ENCODE peak calls at places on chromosome 19, in eight cellular contexts. S is activated CD4-positive, alpha-beta T cell treated with anti-CD3 and anti-CD28 coated beads, Interleukin-2, amount 50 U/mL, for 24 hours; E is fibroblast of lung; O is OCI-LY7; J is non-pigmented ciliary epithelial cell; C is stimulated activated CD4-positive, alpha-beta T cell treated with anti-CD3 and anti-CD28 coated beads, Interleukin-15, amount 100 ng/mL, for 1 hour; A is lower leg skin; Y is ecto neural progenitor cell. D is an unnamed sample.
A peak's percentile ranks its signal among the peaks of the same experiment; 100 is the strongest.

GRCh38 chr19:1856698-1857603 is 6.4 kb downstream of the KLF16 start:
- DNase-seq in S (no peak), E (peak; percentile 74), O (peak; percentile 82), J (peak; percentile 20), C (no peak), A (peak; percentile 97), Y (peak; percentile 70), D (peak; percentile 76)

GRCh38 chr19:15532779-15533521 is 24.6 kb downstream of the CYP4F22 start:
- DNase-seq in S (peak; percentile 26), E (no peak), O (no peak), J (no peak), C (no peak), A (no peak), Y (no peak), D (no peak)

GRCh38 chr19:54560881-54561385 is 12.7 kb upstream of the LILRA2 start:
- DNase-seq in S (no peak), E (no peak), O (no peak), J (no peak), C (no peak), A (no peak), Y (no peak), D (no peak)

GRCh38 chr19:11023016-11023415 is 62.2 kb downstream of the SMARCA4 start:
- DNase-seq in S (no peak), E (no peak), O (no peak), J (no peak), C (no peak), A (no peak), Y (no peak), D (no peak)

GRCh38 chr19:55559684-55560083 is 14.3 kb upstream of the SBK3 start:
- DNase-seq in S (no peak), E (no peak), O (no peak), J (no peak), C (no peak), A (no peak), Y (no peak), D (no peak)

GRCh38 chr19:3175761-3176714 is 2.5 kb upstream of the S1PR4 start:
- DNase-seq in S (no peak), E (peak; percentile 69), O (no peak), J (no peak), C (no peak), A (no peak), Y (no peak), D (no peak)

GRCh38 chr19:2064395-2064787 is 13.3 kb upstream of the MKNK2 start:
- DNase-seq in S (no peak), E (no peak), O (no peak), J (no peak), C (no peak), A (no peak), Y (no peak), D (no peak)

GRCh38 chr19:1343026-1343425 is 40.7 kb upstream of the NDUFS7 start:
- DNase-seq in S (no peak), E (no peak), O (no peak), J (no peak), C (no peak), A (no peak), Y (no peak), D (no peak)

GRCh38 chr19:58181902-58182576 is 822 bp upstream of the ZNF274 start:
- DNase-seq in S (peak; percentile 30), E (no peak), O (peak; percentile 84), J (no peak), C (peak; percentile 26), A (no peak), Y (peak; percentile 49), D (peak; percentile 62)

GRCh38 chr19:13629687-13630357 is 123.5 kb upstream of the CACNA1A start:
- DNase-seq in S (no peak), E (peak; percentile 81), O (no peak), J (no peak), C (no peak), A (no peak), Y (no peak), D (no peak)

GRCh38 chr19:15048128-15048527 is 1.2 kb upstream of the CASP14 start:
- DNase-seq in S (no peak), E (no peak), O (no peak), J (no peak), C (no peak), A (no peak), Y (no peak), D (no peak)

GRCh38 chr19:4598712-4599111 is 39.2 kb upstream of the SEMA6B start:
- DNase-seq in S (no peak), E (no peak), O (no peak), J (no peak), C (no peak), A (no peak), Y (no peak), D (no peak)

GRCh38 chr19:11377756-11378155 is 3.3 kb downstream of the SWSAP1 start:
- DNase-seq in S (no peak), E (peak; percentile 49), O (no peak), J (no peak), C (no peak), A (no peak), Y (no peak), D (no peak)

GRCh38 chr19:1097810-1098176 is 2.6 kb upstream of the POLR2E start:
- DNase-seq in S (no peak), E (no peak), O (no peak), J (no peak), C (no peak), A (no peak), Y (no peak), D (no peak)

GRCh38 chr19:40555978-40556689 is 20.5 kb upstream of the SHKBP1 start:
- DNase-seq in S (no peak), E (no peak), O (no peak), J (no peak), C (no peak), A (no peak), Y (no peak), D (no peak)

GRCh38 chr19:1133471-1133929 is 29.7 kb downstream of the GPX4 start:
- DNase-seq in S (peak; percentile 57), E (no peak), O (peak; percentile 93), J (no peak), C (peak; percentile 61), A (peak; percentile 87), Y (no peak), D (no peak)

GRCh38 chr19:10402441-10403038 is 802 bp downstream of the CDC37 start:
- DNase-seq in S (no peak), E (peak; percentile 55), O (peak; percentile 41), J (no peak), C (no peak), A (no peak), Y (no peak), D (no peak)

GRCh38 chr19:2579678-2580280 is 103.9 kb downstream of the GADD45B start:
- DNase-seq in S (no peak), E (no peak), O (no peak), J (no peak), C (no peak), A (no peak), Y (no peak), D (no peak)

GRCh38 chr19:4077800-4078683 is 11.3 kb upstream of the ZBTB7A start:
- DNase-seq in S (no peak), E (no peak), O (peak; percentile 55), J (no peak), C (no peak), A (no peak), Y (no peak), D (no peak)

GRCh38 chr19:16167055-16167454 is 6.3 kb downstream of the CIB3 start:
- DNase-seq in S (no peak), E (no peak), O (no peak), J (no peak), C (no peak), A (no peak), Y (no peak), D (no peak)

GRCh38 chr19:18915639-18916038 is 3.5 kb downstream of the COPE start:
- DNase-seq in S (peak; percentile 23), E (peak; percentile 21), O (peak; percentile 41), J (no peak), C (no peak), A (no peak), Y (no peak), D (peak; percentile 68)

GRCh38 chr19:51809787-51810186 is 14.8 kb downstream of the FPR3 start:
- DNase-seq in S (no peak), E (no peak), O (no peak), J (no peak), C (no peak), A (peak; percentile 90), Y (no peak), D (no peak)

GRCh38 chr19:43534811-43535761 is 2.1 kb downstream of the ZNF575 start:
- DNase-seq in S (no peak), E (peak; percentile 61), O (peak; percentile 31), J (no peak), C (no peak), A (peak; percentile 89), Y (peak; percentile 82), D (peak; percentile 89)

GRCh38 chr19:408441-409005 is 424 bp downstream of the C2CD4C start:
- DNase-seq in S (no peak), E (no peak), O (no peak), J (no peak), C (no peak), A (peak; percentile 80), Y (no peak), D (no peak)